ENCODE peak calls at places on chromosomes 12 and 14, in four cellular contexts. J is COR-L47, Z is AG08395, U is activated T-helper 1 cell treated with Interleukin-2 at 50 U/mL for 16 hours. E is an unnamed sample.

GRCh38 chr12:64611430-64612286 is 1.4 kb downstream of the RASSF3 start:
- DNase-seq in Z (peak), U (no peak), J (no peak), E (peak)

GRCh38 chr14:71361335-71361734 is 454.1 kb downstream of the PCNX1 start:
- DNase-seq in U (no peak), Z (no peak), J (no peak), E (no peak)

GRCh38 chr14:21840765-21841164 is 167.1 kb upstream of the OR4E1 start:
- DNase-seq in J (no peak), U (no peak), Z (no peak), E (no peak)

GRCh38 chr14:54908230-54908629 is 5.6 kb upstream of the GCH1 start:
- DNase-seq in U (no peak), Z (no peak), J (no peak), E (no peak)

GRCh38 chr14:93056166-93056839 is 59.4 kb downstream of the ITPK1 start:
- DNase-seq in U (no peak), Z (no peak), J (peak), E (no peak)

GRCh38 chr14:22084393-22085281 is 411.0 kb upstream of the OR4E1 start:
- DNase-seq in J (peak), Z (peak), U (no peak), E (peak)

GRCh38 chr12:79174656-79175055 is 310.1 kb downstream of the SYT1 start:
- DNase-seq in U (no peak), Z (peak), J (peak), E (no peak)

GRCh38 chr14:51356381-51356780 is 116.3 kb downstream of the TMX1 start:
- DNase-seq in U (no peak), J (no peak), Z (no peak), E (no peak)

GRCh38 chr14:81401420-81402122 is 1.4 kb upstream of the STON2 start:
- DNase-seq in J (no peak), Z (peak), U (no peak), E (no peak)

GRCh38 chr12:111942557-111942956 is 70.4 kb downstream of the TMEM116 start:
- DNase-seq in J (peak), Z (peak), U (no peak), E (no peak)

GRCh38 chr14:90721619-90722305 is 94.5 kb downstream of the TTC7B start:
- DNase-seq in U (no peak), Z (no peak), J (no peak), E (no peak)

GRCh38 chr12:48422060-48422459 is 50.3 kb upstream of the ANP32D start:
- DNase-seq in J (no peak), Z (no peak), U (no peak), E (no peak)

GRCh38 chr14:103546651-103547454 is 15.6 kb downstream of the BAG5 start:
- DNase-seq in J (peak), U (peak), Z (peak), E (peak)

GRCh38 chr12:104667139-104667538 is 210.4 kb downstream of the CHST11 start:
- DNase-seq in U (no peak), J (no peak), Z (no peak), E (no peak)

GRCh38 chr14:54669759-54670630 is 103.1 kb downstream of the SAMD4A start:
- DNase-seq in U (no peak), Z (peak), J (no peak), E (no peak)

GRCh38 chr12:83827193-83827592 is 1085.4 kb downstream of the SLC6A15 start:
- DNase-seq in U (no peak), J (no peak), Z (no peak), E (no peak)

GRCh38 chr14:50619569-50620141 is 48.5 kb downstream of the SAV1 start:
- DNase-seq in U (no peak), J (no peak), Z (peak), E (peak)

GRCh38 chr12:51270067-51270846 is at the start of gene SMAGP:
- DNase-seq in U (peak), J (peak), Z (peak), E (peak)

GRCh38 chr14:36647827-36648753 is 13.6 kb upstream of the PAX9 start:
- DNase-seq in U (no peak), Z (peak), J (peak), E (peak)

GRCh38 chr14:33588771-33589170 is 362.1 kb downstream of the EGLN3 start:
- DNase-seq in U (no peak), Z (no peak), J (no peak), E (no peak)

GRCh38 chr12:15528666-15529065 is 206.4 kb downstream of the PTPRO start:
- DNase-seq in U (no peak), J (no peak), Z (no peak), E (no peak)

GRCh38 chr12:92055877-92056276 is 89.8 kb downstream of the BTG1 start:
- DNase-seq in U (peak), J (no peak), Z (no peak), E (no peak)

GRCh38 chr12:108691995-108692808 is 39.1 kb downstream of the CORO1C start:
- DNase-seq in Z (no peak), J (peak), U (no peak), E (peak)

GRCh38 chr14:81829447-81829846 is 295.8 kb upstream of the SEL1L start:
- DNase-seq in J (no peak), Z (no peak), U (no peak), E (no peak)

GRCh38 chr12:118164798-118165486 is 29.0 kb downstream of the PEBP1 start:
- DNase-seq in J (no peak), U (no peak), Z (peak), E (no peak)

GRCh38 chr14:67477926-67478915 is 10.3 kb downstream of the TMEM229B start:
- DNase-seq in J (no peak), U (no peak), Z (no peak), E (peak)

GRCh38 chr14:53399057-53399456 is 245.9 kb upstream of the DDHD1 start:
- DNase-seq in J (no peak), Z (peak), U (no peak), E (no peak)

GRCh38 chr12:103102225-103102744 is 144.8 kb downstream of the ASCL1 start:
- DNase-seq in J (no peak), Z (no peak), U (no peak), E (no peak)

GRCh38 chr14:43651896-43652295 is 855.2 kb downstream of the FSCB start:
- DNase-seq in J (no peak), U (no peak), Z (no peak), E (no peak)

GRCh38 chr12:47755655-47756562 is 2.8 kb downstream of the RAPGEF3 start:
- DNase-seq in U (no peak), Z (no peak), J (no peak), E (no peak)

GRCh38 chr12:71567562-71567961 is 96.1 kb downstream of the ZFC3H1 start:
- DNase-seq in U (no peak), J (no peak), Z (no peak), E (no peak)

GRCh38 chr12:92034858-92035401 is 110.7 kb downstream of the BTG1 start:
- DNase-seq in J (peak), U (peak), Z (peak), E (peak)

GRCh38 chr12:26623136-26623535 is 209.9 kb downstream of the ITPR2 start:
- DNase-seq in J (no peak), Z (no peak), U (no peak), E (no peak)

GRCh38 chr12:642633-643477 is 20.4 kb downstream of the NINJ2 start:
- DNase-seq in Z (peak), J (peak), U (peak), E (peak)

GRCh38 chr12:33605776-33606175 is 166.2 kb upstream of the SYT10 start:
- DNase-seq in Z (no peak), U (no peak), J (peak), E (peak)

GRCh38 chr12:124411291-124411878 is 116.5 kb downstream of the RFLNA start:
- DNase-seq in J (no peak), U (no peak), Z (peak), E (no peak)

GRCh38 chr12:559208-559905 is 99.6 kb downstream of the B4GALNT3 start:
- DNase-seq in Z (no peak), J (no peak), U (no peak), E (no peak)

GRCh38 chr12:7108928-7109920 is at the start of gene C1RL:
- DNase-seq in J (peak), U (peak), Z (peak), E (peak)

GRCh38 chr12:92234533-92234932 is 88.9 kb upstream of the BTG1 start:
- DNase-seq in J (no peak), U (no peak), Z (no peak), E (no peak)